ENCODE peak calls at places on chromosomes 7 and 10, in eight cellular contexts. A is suprapubic skin, U is stomach, W is ovary, S is K562, Z is A549, R is transverse colon, I is HepG2. C is an unnamed sample.
A peak's percentile ranks its signal among the peaks of the same experiment; 100 is the strongest.

GRCh38 chr7:53191836-53192443 is 156.5 kb downstream of the POM121L12 start:
- DNase-seq in A (no peak), U (no peak), W (no peak), S (no peak), Z (no peak), R (no peak), I (no peak), C (no peak)

GRCh38 chr7:151681726-151682125 is 162.0 kb upstream of the RHEB start:
- DNase-seq in A (peak; percentile 18), U (no peak), W (no peak), S (no peak), Z (no peak), R (no peak), I (no peak), C (no peak)

GRCh38 chr7:106317971-106318370 is 33.2 kb upstream of the NAMPT start:
- DNase-seq in A (no peak), U (no peak), W (no peak), S (no peak), Z (no peak), R (no peak), I (no peak), C (no peak)

GRCh38 chr10:82288461-82288881 is 413.5 kb downstream of the NRG3 start:
- DNase-seq in A (no peak), U (no peak), W (no peak), S (no peak), Z (no peak), R (no peak), I (no peak), C (no peak)

GRCh38 chr10:75542902-75543301 is 111.5 kb downstream of the LRMDA start:
- DNase-seq in A (peak; percentile 85), U (no peak), W (peak; percentile 20), S (no peak), Z (no peak), R (peak; percentile 30), I (no peak), C (no peak)

GRCh38 chr10:47412177-47412730 is 28.2 kb upstream of the ZNF488 start:
- DNase-seq in A (no peak), U (no peak), W (no peak), S (no peak), Z (no peak), R (no peak), I (no peak), C (no peak)

GRCh38 chr7:137978464-137979237 is 23.2 kb downstream of the CREB3L2 start:
- DNase-seq in A (no peak), U (no peak), W (peak; percentile 72), S (peak; percentile 85), Z (peak; percentile 72), R (peak; percentile 41), I (no peak), C (no peak)

GRCh38 chr7:774161-775109 is 47.4 kb upstream of the PRKAR1B start:
- DNase-seq in A (no peak), U (peak; percentile 72), W (peak; percentile 56), S (peak; percentile 65), Z (peak; percentile 52), R (peak; percentile 73), I (no peak), C (no peak)

GRCh38 chr10:116287906-116288501 is 15.0 kb upstream of the GFRA1 start:
- DNase-seq in A (no peak), U (no peak), W (peak; percentile 72), S (no peak), Z (peak; percentile 14), R (peak; percentile 22), I (peak; percentile 18), C (no peak)

GRCh38 chr10:98323221-98324164 is 55.5 kb upstream of the LOXL4 start:
- DNase-seq in A (peak; percentile 84), U (peak; percentile 61), W (no peak), S (peak; percentile 79), Z (no peak), R (peak; percentile 29), I (peak; percentile 20), C (no peak)

GRCh38 chr7:134941947-134942346 is 44.4 kb upstream of the AGBL3 start:
- DNase-seq in A (no peak), U (peak; percentile 31), W (no peak), S (no peak), Z (no peak), R (no peak), I (no peak), C (no peak)

GRCh38 chr7:77415822-77416620 is at the start of gene GSAP:
- DNase-seq in A (no peak), U (peak; percentile 83), W (peak; percentile 47), S (peak; percentile 23), Z (peak; percentile 65), R (peak; percentile 81), I (no peak), C (no peak)

GRCh38 chr10:130382031-130382430 is 245.8 kb downstream of the GLRX3 start:
- DNase-seq in A (no peak), U (no peak), W (no peak), S (no peak), Z (no peak), R (no peak), I (no peak), C (no peak)

GRCh38 chr10:19964625-19965024 is 148.4 kb downstream of the PLXDC2 start:
- DNase-seq in A (no peak), U (no peak), W (no peak), S (no peak), Z (no peak), R (no peak), I (no peak), C (no peak)

GRCh38 chr7:79272066-79272669 is 181.3 kb downstream of the MAGI2 start:
- DNase-seq in A (no peak), U (no peak), W (no peak), S (peak; percentile 11), Z (peak; percentile 18), R (no peak), I (peak; percentile 30), C (no peak)

GRCh38 chr10:68156373-68157185 is 47.3 kb downstream of the MYPN start:
- DNase-seq in A (no peak), U (peak; percentile 73), W (peak; percentile 75), S (peak; percentile 44), Z (peak; percentile 35), R (peak; percentile 72), I (peak; percentile 57), C (no peak)

GRCh38 chr10:29590598-29591415 is 44.0 kb downstream of the SVIL start:
- DNase-seq in A (no peak), U (no peak), W (no peak), S (peak; percentile 40), Z (peak; percentile 33), R (no peak), I (peak; percentile 26), C (peak; percentile 70)

DNA sequence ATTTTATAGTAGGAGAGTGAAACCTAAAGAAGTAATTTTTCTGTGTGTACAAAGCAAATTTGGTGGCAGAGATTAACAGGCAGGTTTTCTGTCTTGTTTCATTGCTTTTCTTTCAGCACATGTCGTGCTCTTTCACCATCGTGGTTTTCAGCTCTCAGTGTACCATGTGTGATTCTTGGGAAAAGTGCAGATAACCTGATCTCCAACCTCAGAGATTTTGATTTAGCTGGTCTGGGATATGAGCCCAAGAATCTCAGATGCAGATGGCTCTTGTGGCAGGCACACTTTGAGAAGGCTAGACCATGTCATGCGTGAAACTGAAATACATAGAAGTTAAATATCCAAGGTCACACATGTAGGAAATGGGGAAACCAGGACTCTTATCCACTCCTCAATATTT is 317.4 kb downstream of the EXOC4 start:
- DNase-seq in A (no peak), U (no peak), W (no peak), S (no peak), Z (no peak), R (no peak), I (no peak), C (no peak)
- H3K4me3 ChIP-seq in A (no peak overlapping the region), U (no peak overlapping the region), W (no peak overlapping the region), S (no peak overlapping the region), Z (no peak overlapping the region), R (no peak overlapping the region), I (no peak overlapping the region), C (no peak overlapping the region)

GRCh38 chr10:79081353-79082034 is 12.7 kb downstream of the ZMIZ1 start:
- DNase-seq in A (no peak), U (no peak), W (no peak), S (no peak), Z (no peak), R (no peak), I (no peak), C (no peak)

GRCh38 chr10:79077488-79078173 is 8.9 kb downstream of the ZMIZ1 start:
- DNase-seq in A (no peak), U (no peak), W (no peak), S (no peak), Z (no peak), R (no peak), I (no peak), C (no peak)

GRCh38 chr10:79079074-79079397 is 10.3 kb downstream of the ZMIZ1 start:
- DNase-seq in A (no peak), U (no peak), W (no peak), S (no peak), Z (no peak), R (no peak), I (no peak), C (no peak)

GRCh38 chr10:79078367-79079073 is 9.8 kb downstream of the ZMIZ1 start:
- DNase-seq in A (no peak), U (no peak), W (no peak), S (no peak), Z (no peak), R (no peak), I (no peak), C (no peak)

DNA sequence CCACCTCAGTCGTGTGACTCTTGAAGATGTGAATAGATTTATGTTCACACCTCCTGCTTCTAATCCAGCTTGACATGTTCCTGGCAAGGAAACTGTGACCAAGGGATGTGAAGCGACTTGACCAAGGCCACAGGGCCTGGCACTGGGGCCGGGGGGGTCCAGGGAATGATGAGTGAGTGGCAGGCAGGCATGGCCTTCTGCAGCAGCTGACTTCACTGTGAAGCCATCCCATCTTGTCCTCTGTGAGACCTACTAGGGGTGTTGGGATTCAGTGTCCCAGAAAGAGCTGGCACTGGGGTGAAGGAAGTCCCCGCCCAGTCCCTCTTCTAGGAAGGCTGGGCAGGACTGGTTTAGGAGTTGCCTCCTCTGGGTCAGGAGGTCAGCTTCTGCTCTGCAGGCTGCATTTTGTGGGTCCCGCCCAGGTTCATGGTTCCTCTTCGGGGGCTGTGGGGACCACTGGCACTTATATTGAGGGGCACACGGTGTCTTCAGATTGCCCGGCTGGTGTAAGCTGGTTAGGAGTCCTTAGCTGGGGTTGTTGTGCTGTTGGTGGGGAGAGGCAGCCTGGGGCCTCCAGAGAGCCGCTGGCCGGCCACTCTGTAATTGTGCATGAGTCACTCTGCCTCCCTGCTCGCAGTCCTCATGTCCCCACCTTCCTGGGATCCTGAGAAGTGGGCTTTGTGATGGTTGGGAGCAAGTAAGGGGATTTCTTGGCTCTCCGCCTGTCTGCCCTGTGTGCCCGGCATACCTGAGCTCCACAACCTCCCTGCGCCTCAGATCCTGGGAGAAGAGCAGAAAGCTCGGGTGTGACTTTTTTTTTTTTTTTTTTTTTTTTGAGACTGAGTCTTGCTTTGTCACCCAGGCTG is 11.0 kb downstream of the ZMIZ1 start:
- DNase-seq in A (no peak), U (no peak), W (peak; percentile 58), S (peak; percentile 77), Z (peak; percentile 63), R (peak; percentile 50), I (no peak), C (no peak)
- H3K4me1 ChIP-seq in A (peaks cover 100% of the 10 kb centered on the region), U (peaks cover 100% of the 10 kb centered on the region), W (peaks cover 68% of the 10 kb centered on the region), S (peaks cover 71% of the 10 kb centered on the region), Z (peaks cover 100% of the 10 kb centered on the region), R (peaks cover 97% of the 10 kb centered on the region), I (peaks cover 100% of the 10 kb centered on the region), C (peaks cover 100% of the 10 kb centered on the region)

GRCh38 chr7:69399038-69399800 is 199.1 kb upstream of the AUTS2 start:
- DNase-seq in A (peak; percentile 39), U (no peak), W (no peak), S (no peak), Z (peak; percentile 53), R (no peak), I (no peak), C (no peak)
- TF ChIP-seq EP300 in A (no peak), U (no peak), W (no peak), S (no peak), Z (no peak), R (no peak), I (no peak), C (no peak)

GRCh38 chr10:36692759-36693158 is 432.6 kb upstream of the ANKRD30A start:
- DNase-seq in A (no peak), U (no peak), W (no peak), S (no peak), Z (no peak), R (no peak), I (no peak), C (no peak)
- H3K4me3 ChIP-seq in A (no peak overlapping the region), U (no peak overlapping the region), W (no peak overlapping the region), S (no peak overlapping the region), Z (no peak overlapping the region), R (no peak overlapping the region), I (no peak overlapping the region), C (no peak overlapping the region)